ENCODE peak calls at places on chromosomes 12 and 14, in five cellular contexts. S is kidney epithelial cell; N is suprapubic skin; T is CD8-positive, alpha-beta memory T cell; X is WERI-Rb-1. E is an unnamed sample.
A peak's percentile ranks its signal among the peaks of the same experiment; 100 is the strongest.

GRCh38 chr12:52543985-52544888 is 8.7 kb downstream of the KRT71 start:
- DNase-seq in S (no peak), N (no peak), T (no peak), X (peak; percentile 9), E (peak; percentile 74)

GRCh38 chr12:84397279-84397678 is 515.3 kb downstream of the SLC6A15 start:
- DNase-seq in S (no peak), N (no peak), T (no peak), X (no peak), E (no peak)

GRCh38 chr14:31781578-31781977 is 220.4 kb downstream of the NUBPL start:
- DNase-seq in S (no peak), N (no peak), T (no peak), X (no peak), E (no peak)

GRCh38 chr14:73397810-73398209 is 60.5 kb downstream of the NUMB start:
- DNase-seq in S (no peak), N (no peak), T (no peak), X (no peak), E (no peak)

GRCh38 chr12:52190860-52191729 is 719 bp downstream of the KRT80 start:
- DNase-seq in S (no peak), N (no peak), T (no peak), X (no peak), E (no peak)

GRCh38 chr14:64758711-64759554 is 54.7 kb downstream of the PLEKHG3 start:
- DNase-seq in S (no peak), N (peak; percentile 63), T (no peak), X (no peak), E (no peak)

GRCh38 chr14:73829526-73830431 is 21.9 kb upstream of the PTGR2 start:
- DNase-seq in S (peak; percentile 99), N (no peak), T (no peak), X (no peak), E (no peak)

GRCh38 chr12:126033746-126034145 is 968.5 kb downstream of the AACS start:
- DNase-seq in S (no peak), N (no peak), T (no peak), X (no peak), E (no peak)

GRCh38 chr12:68521321-68521839 is 89.3 kb upstream of the RAP1B start:
- DNase-seq in S (peak; percentile 55), N (no peak), T (no peak), X (no peak), E (no peak)

GRCh38 chr12:10033783-10034381 is 3.4 kb downstream of the CLEC9A start:
- DNase-seq in S (no peak), N (no peak), T (no peak), X (no peak), E (no peak)

GRCh38 chr14:97177016-97177415 is 379.8 kb downstream of the VRK1 start:
- DNase-seq in S (no peak), N (no peak), T (peak; percentile 19), X (peak; percentile 19), E (peak; percentile 39)

GRCh38 chr12:122951406-122951805 is 14.9 kb downstream of the ABCB9 start:
- DNase-seq in S (peak; percentile 45), N (no peak), T (no peak), X (no peak), E (no peak)

GRCh38 chr12:14367097-14367661 is 1.7 kb downstream of the ATF7IP start:
- DNase-seq in S (no peak), N (no peak), T (peak; percentile 67), X (no peak), E (no peak)

GRCh38 chr12:93261505-93262094 is 116.1 kb upstream of the NUDT4 start:
- DNase-seq in S (no peak), N (no peak), T (no peak), X (no peak), E (no peak)

GRCh38 chr12:111155521-111155920 is 213.4 kb downstream of the PHETA1 start:
- DNase-seq in S (no peak), N (no peak), T (no peak), X (no peak), E (no peak)

GRCh38 chr12:105713901-105714300 is 383.4 kb downstream of the C12orf75 start:
- DNase-seq in S (no peak), N (no peak), T (no peak), X (no peak), E (no peak)

GRCh38 chr12:12524128-12524527 is 38.5 kb downstream of the DUSP16 start:
- DNase-seq in S (no peak), N (no peak), T (no peak), X (no peak), E (no peak)

GRCh38 chr12:120263725-120264040 is 1.8 kb downstream of the PXN start:
- DNase-seq in S (no peak), N (no peak), T (no peak), X (no peak), E (no peak)

GRCh38 chr14:31229638-31230229 is 22.1 kb upstream of the HECTD1 start:
- DNase-seq in S (peak; percentile 91), N (peak; percentile 86), T (no peak), X (no peak), E (peak; percentile 76)

GRCh38 chr14:102517412-102518062 is 8.0 kb upstream of the ANKRD9 start:
- DNase-seq in S (no peak), N (no peak), T (no peak), X (peak; percentile 48), E (no peak)

GRCh38 chr14:68825729-68826128 is 32.9 kb upstream of the ZFP36L1 start:
- DNase-seq in S (no peak), N (no peak), T (no peak), X (no peak), E (no peak)

GRCh38 chr12:52794479-52795331 is 1.2 kb downstream of the KRT3 start:
- DNase-seq in S (peak; percentile 31), N (no peak), T (no peak), X (no peak), E (no peak)

GRCh38 chr12:48119078-48119833 is at the start of gene PFKM:
- DNase-seq in S (peak; percentile 67), N (peak; percentile 85), T (peak; percentile 39), X (peak; percentile 92), E (peak; percentile 90)

GRCh38 chr12:95545731-95546490 is 5.4 kb downstream of the USP44 start:
- DNase-seq in S (no peak), N (no peak), T (no peak), X (no peak), E (no peak)

GRCh38 chr14:85528080-85528881 is 1.7 kb upstream of the FLRT2 start:
- DNase-seq in S (peak; percentile 62), N (no peak), T (no peak), X (peak; percentile 54), E (peak; percentile 48)

GRCh38 chr12:15962760-15963159 is 51.6 kb downstream of the DERA start:
- DNase-seq in S (peak; percentile 85), N (no peak), T (no peak), X (no peak), E (no peak)

GRCh38 chr14:84445486-84445885 is 1084.5 kb upstream of the FLRT2 start:
- DNase-seq in S (no peak), N (no peak), T (no peak), X (no peak), E (no peak)

GRCh38 chr14:36766974-36767373 is 105.3 kb downstream of the PAX9 start:
- DNase-seq in S (no peak), N (no peak), T (no peak), X (no peak), E (no peak)

DNA sequence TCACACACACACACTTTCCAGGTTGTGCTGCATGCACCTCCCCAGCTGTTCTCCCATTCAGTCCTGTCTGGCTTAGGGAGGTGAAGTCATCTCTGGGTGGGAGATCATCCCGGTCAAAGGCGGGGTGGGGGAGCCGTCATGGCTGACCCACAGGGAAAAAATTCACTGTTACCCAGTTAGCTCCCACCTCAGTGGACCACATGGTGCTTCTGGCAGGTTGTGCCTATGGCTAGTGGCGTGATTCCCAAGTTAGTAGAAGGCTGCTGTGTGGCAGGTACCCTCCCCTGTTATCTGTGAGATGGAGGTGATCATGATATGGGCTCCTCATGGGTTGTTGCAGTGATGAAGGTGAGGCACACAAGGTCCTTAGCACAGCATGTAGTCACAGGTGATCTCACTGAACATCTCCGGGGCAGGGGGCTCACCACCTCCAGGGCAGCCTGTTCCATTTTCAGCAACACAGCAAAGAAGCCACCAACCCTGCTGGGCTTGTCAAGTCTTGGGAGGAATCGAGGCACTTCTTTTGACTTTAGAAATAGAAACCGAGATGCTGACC is 154.9 kb upstream of the CCND2 start:
- DNase-seq in S (no peak), N (no peak), T (no peak), X (no peak), E (no peak)
- H3K4me3 ChIP-seq in S (no peak overlapping the region), N (no peak overlapping the region), T (peak overlapping the region; percentile 42), X (no peak overlapping the region), E (no peak overlapping the region)

GRCh38 chr12:79842630-79843029 is 92.3 kb downstream of the PPP1R12A start:
- DNase-seq in S (no peak), N (no peak), T (no peak), X (no peak), E (no peak)

GRCh38 chr12:79841878-79842265 is 93.0 kb downstream of the PPP1R12A start:
- DNase-seq in S (no peak), N (no peak), T (no peak), X (no peak), E (no peak)

GRCh38 chr12:79841248-79841877 is 93.5 kb downstream of the PPP1R12A start:
- DNase-seq in S (no peak), N (no peak), T (no peak), X (no peak), E (no peak)

GRCh38 chr12:79847417-79847816 is 87.5 kb downstream of the PPP1R12A start:
- DNase-seq in S (no peak), N (no peak), T (no peak), X (no peak), E (no peak)

DNA sequence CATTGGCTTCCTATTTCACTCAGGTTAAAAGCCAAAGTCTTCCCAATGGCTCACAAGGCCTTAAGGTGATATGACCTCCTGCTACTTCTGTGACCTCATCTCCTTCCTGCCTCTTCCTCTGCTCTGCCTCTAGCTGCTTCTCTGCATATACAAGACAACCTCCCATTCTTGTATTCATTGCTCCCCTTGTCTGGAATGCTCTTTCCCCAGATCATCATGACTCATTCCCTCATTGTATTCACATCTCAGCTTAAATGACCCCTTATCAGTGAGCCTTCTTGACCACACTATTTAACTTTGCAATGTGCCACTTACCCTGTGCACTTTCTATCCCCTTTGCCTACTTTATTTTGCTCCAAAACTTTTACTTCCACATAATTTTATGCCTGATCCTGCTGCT is 90.2 kb downstream of the PPP1R12A start:
- DNase-seq in S (peak; percentile 69), N (no peak), T (no peak), X (no peak), E (no peak)
- H3K36me3 ChIP-seq in S (no peaks in the 10 kb centered on the region), N (peaks cover 20% of the 10 kb centered on the region), T (peaks cover 19% of the 10 kb centered on the region), X (peaks cover 21% of the 10 kb centered on the region), E (peaks cover 4% of the 10 kb centered on the region)

DNA sequence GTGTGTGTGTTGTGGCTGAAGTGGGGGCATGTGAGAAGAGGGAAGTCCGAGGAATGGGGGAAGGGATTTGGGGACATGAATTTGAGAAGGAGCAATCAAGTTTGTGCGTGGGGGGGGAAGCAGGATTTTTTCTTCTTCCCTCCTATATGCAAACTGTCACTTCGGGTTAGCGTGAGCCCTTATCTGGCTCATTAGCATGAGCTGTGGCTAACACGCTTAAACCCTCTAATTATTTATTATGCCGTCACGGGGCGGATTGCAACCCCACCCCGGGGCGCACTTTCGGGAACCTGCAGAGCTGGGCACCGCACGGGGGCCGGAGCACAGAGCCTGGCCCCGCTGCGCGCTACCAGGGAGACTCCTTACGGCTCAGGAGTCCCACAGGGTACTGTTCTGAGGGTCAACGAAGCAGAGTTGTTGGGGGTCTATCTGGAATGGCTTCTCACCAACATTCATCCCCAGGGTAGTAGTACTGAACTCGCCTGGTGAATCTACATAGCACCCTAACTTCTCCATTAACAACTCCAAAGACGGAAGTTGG is 6.5 kb upstream of the ASCL1 start:
- DNase-seq in S (no peak), N (no peak), T (no peak), X (no peak), E (peak; percentile 23)
- H3K27me3 ChIP-seq in S (peaks cover 52% of the 10 kb centered on the region), N (peaks cover 72% of the 10 kb centered on the region), T (peaks cover 12% of the 10 kb centered on the region), X (no peaks in the 10 kb centered on the region), E (peaks cover 75% of the 10 kb centered on the region)

GRCh38 chr12:100473716-100474150 is at the start of gene NR1H4:
- DNase-seq in S (peak; percentile 61), N (no peak), T (no peak), X (no peak), E (no peak)
- H3K4me3 ChIP-seq in S (no peak within 1 kb of the TSS), N (no peak within 1 kb of the TSS), T (no peak within 1 kb of the TSS), X (no peak within 1 kb of the TSS), E (no peak within 1 kb of the TSS)

E was measured in H7.